ENCODE peak calls at places on chromosome 2, in seven cellular contexts. Z is SK-N-DZ; M is stimulated activated naive B cell treated with anti-CD40 and anti-IgM and Interleukin-4, amounts not matched to agents 10 μg/mL and 1 μg/mL and 100 μg/mL, for 72 hours; C is effector memory CD4-positive, alpha-beta T cell; D is NCI-H1436; B is activated naive CD8-positive, alpha-beta T cell treated with anti-CD3 and anti-CD28 coated beads for 36 hours; V is WTC11. Q is an unnamed sample.

GRCh38 chr2:168456526-168457176 is 579 bp downstream of the CERS6 start:
- DNase-seq in Z (peak), M (peak), C (no peak), D (peak), B (peak), V (peak), Q (no peak)

GRCh38 chr2:152523091-152523490 is 188.1 kb downstream of the FMNL2 start:
- DNase-seq in Z (no peak), M (no peak), C (no peak), D (no peak), B (no peak), V (no peak), Q (no peak)

GRCh38 chr2:17199741-17200140 is 318.5 kb downstream of the RAD51AP2 start:
- DNase-seq in Z (no peak), M (no peak), C (no peak), D (no peak), B (no peak), V (no peak), Q (no peak)

GRCh38 chr2:221410487-221410886 is 161.6 kb downstream of the EPHA4 start:
- DNase-seq in Z (no peak), M (no peak), C (no peak), D (no peak), B (no peak), V (no peak), Q (no peak)

GRCh38 chr2:150924862-150925261 is 336.8 kb downstream of the RBM43 start:
- DNase-seq in Z (no peak), M (no peak), C (no peak), D (no peak), B (no peak), V (no peak), Q (no peak)

GRCh38 chr2:161358838-161359237 is 50.6 kb downstream of the PSMD14 start:
- DNase-seq in Z (no peak), M (no peak), C (no peak), D (no peak), B (no peak), V (no peak), Q (no peak)

GRCh38 chr2:72837171-72837570 is 11.3 kb upstream of the EXOC6B start:
- DNase-seq in Z (no peak), M (no peak), C (no peak), D (no peak), B (no peak), V (no peak), Q (no peak)

GRCh38 chr2:111072220-111072871 is 48.4 kb upstream of the BCL2L11 start:
- DNase-seq in Z (no peak), M (no peak), C (no peak), D (no peak), B (no peak), V (no peak), Q (no peak)

GRCh38 chr2:154758871-154759270 is 60.4 kb downstream of the KCNJ3 start:
- DNase-seq in Z (no peak), M (no peak), C (no peak), D (no peak), B (no peak), V (no peak), Q (no peak)